ENCODE peak calls at places on chromosomes 11 and 22, in eight cellular contexts. G is A549, B is heart left ventricle, F is OCI-LY7, X is tibial nerve, T is GM23248, Y is mesenchymal stem cell, J is prostate gland. S is an unnamed sample.

GRCh38 chr11:121898913-121899312 is 217.1 kb downstream of the BLID start:
- DNase-seq in F (no peak), B (no peak), T (no peak), G (no peak), X (no peak), J (no peak), Y (no peak), S (no peak)

GRCh38 chr11:116225236-116225635 is 547.6 kb downstream of the BUD13 start:
- DNase-seq in T (no peak), J (no peak), G (no peak), B (no peak), F (no peak), X (no peak), Y (no peak), S (no peak)

GRCh38 chr11:82960000-82960778 is 58.7 kb downstream of the DDIAS start:
- DNase-seq in Y (no peak), B (no peak), T (no peak), J (no peak), X (no peak), G (no peak), F (peak; percentile 81), S (no peak)

GRCh38 chr22:19148417-19149046 is 1.6 kb downstream of the GSC2 start:
- DNase-seq in G (no peak), J (no peak), X (no peak), Y (no peak), T (no peak), B (no peak), F (no peak), S (no peak)

GRCh38 chr11:11722246-11722645 is 100.4 kb upstream of the GALNT18 start:
- DNase-seq in B (no peak), T (no peak), G (no peak), F (no peak), Y (no peak), X (no peak), J (no peak), S (no peak)

GRCh38 chr11:133966924-133967598 is 10.3 kb upstream of the IGSF9B start:
- DNase-seq in T (peak; percentile 40), X (no peak), B (peak; percentile 65), F (no peak), J (no peak), Y (no peak), G (peak; percentile 28), S (peak; percentile 88)

GRCh38 chr11:74319139-74319538 is 7.7 kb upstream of the P4HA3 start:
- DNase-seq in X (no peak), J (no peak), F (no peak), Y (peak; percentile 77), T (peak; percentile 97), B (no peak), G (no peak), S (no peak)

GRCh38 chr11:35605691-35606090 is 12.6 kb upstream of the FJX1 start:
- DNase-seq in X (no peak), G (no peak), F (no peak), T (peak; percentile 42), J (no peak), B (peak; percentile 32), Y (no peak), S (no peak)

GRCh38 chr11:78764946-78765345 is 190.3 kb upstream of the NARS2 start:
- DNase-seq in G (no peak), F (no peak), T (no peak), X (no peak), B (no peak), J (no peak), Y (no peak), S (no peak)

GRCh38 chr11:102783016-102783415 is 2.6 kb upstream of the MMP10 start:
- DNase-seq in Y (no peak), G (no peak), B (no peak), J (no peak), X (no peak), F (no peak), T (no peak), S (no peak)

GRCh38 chr11:61092280-61092766 is 10.0 kb upstream of the CD5 start:
- DNase-seq in T (no peak), B (no peak), J (no peak), X (no peak), F (no peak), G (no peak), Y (no peak), S (no peak)

GRCh38 chr22:30182833-30183232 is 63.7 kb downstream of the LIF start:
- DNase-seq in T (no peak), Y (peak; percentile 85), J (no peak), B (no peak), G (no peak), X (no peak), F (no peak), S (no peak)

GRCh38 chr11:74135516-74135840 is 35.3 kb downstream of the C2CD3 start:
- DNase-seq in B (no peak), F (no peak), J (no peak), G (no peak), X (no peak), T (no peak), Y (peak; percentile 21), S (no peak)

GRCh38 chr11:48193876-48194275 is 22.7 kb upstream of the OR4B1 start:
- DNase-seq in G (no peak), J (no peak), F (no peak), B (no peak), Y (peak; percentile 18), T (peak; percentile 77), X (no peak), S (no peak)

GRCh38 chr11:77201370-77201769 is 73.3 kb downstream of the MYO7A start:
- DNase-seq in Y (no peak), B (peak; percentile 4), J (no peak), X (no peak), T (no peak), F (no peak), G (no peak), S (no peak)

GRCh38 chr22:47150426-47150825 is 388.0 kb downstream of the TBC1D22A start:
- DNase-seq in F (no peak), T (no peak), B (no peak), X (no peak), G (no peak), Y (no peak), J (no peak), S (no peak)

GRCh38 chr11:121687961-121688566 is 235.3 kb upstream of the SORL1-AS1 start:
- DNase-seq in T (no peak), G (no peak), F (no peak), J (no peak), X (no peak), B (peak; percentile 15), Y (peak; percentile 37), S (no peak)

DNA sequence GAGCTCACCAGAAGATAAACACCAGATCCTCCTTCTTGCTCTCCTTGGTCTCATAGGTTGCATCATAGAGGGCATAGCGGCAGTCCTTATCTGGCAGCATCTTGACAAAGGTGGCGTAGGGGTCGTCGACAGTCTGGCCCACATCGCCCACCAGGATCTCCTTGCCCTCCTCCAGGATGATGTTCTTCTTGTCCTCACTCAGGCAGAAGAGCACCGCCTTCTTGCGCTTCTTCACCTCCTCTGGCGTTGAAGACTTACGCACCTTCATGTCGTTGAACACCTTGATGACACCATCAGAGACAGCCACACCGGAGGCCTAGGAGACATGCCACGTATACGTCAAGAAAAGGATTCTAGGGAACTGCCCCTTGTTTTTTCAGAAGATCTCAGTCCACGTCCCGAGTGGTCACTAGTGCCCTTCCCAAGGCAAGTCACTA is 2.0 kb downstream of the CFL1 start:
- DNase-seq in T (no peak), B (no peak), F (no peak), X (no peak), Y (no peak), J (no peak), G (no peak), S (peak; percentile 39)
- H3K27ac ChIP-seq in T (peak overlapping the region; percentile 11), B (no peak overlapping the region), F (no peak overlapping the region), X (no peak overlapping the region), Y (no peak overlapping the region), J (peak overlapping the region; percentile 94), G (no peak overlapping the region), S (no peak overlapping the region)

DNA sequence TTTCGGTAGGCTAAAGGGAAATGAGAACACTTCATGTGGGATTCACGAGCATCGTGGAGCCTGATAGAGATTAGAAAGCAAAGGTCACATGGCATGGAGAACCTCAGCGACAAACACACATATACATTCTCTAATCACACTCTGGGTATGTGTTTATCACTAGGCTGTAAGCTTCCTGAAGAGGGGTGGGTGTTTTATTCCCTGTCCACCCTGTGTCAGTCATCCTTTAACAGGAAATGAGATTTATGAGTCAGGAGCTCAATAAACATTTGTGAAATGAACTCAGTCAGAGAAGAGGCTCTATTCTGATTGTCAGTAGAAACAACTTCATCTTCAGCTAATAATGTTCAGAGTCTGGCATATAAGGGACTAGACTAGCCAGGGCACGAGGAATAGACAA is 71.7 kb upstream of the EIF3M start:
- DNase-seq in J (no peak), G (no peak), X (no peak), T (no peak), B (no peak), F (no peak), Y (no peak), S (no peak)
- H3K27ac ChIP-seq in J (no peak overlapping the region), G (no peak overlapping the region), X (no peak overlapping the region), T (no peak overlapping the region), B (no peak overlapping the region), F (no peak overlapping the region), Y (no peak overlapping the region), S (no peak overlapping the region)

GRCh38 chr22:45376703-45377102 is 36.7 kb downstream of the SMC1B start:
- DNase-seq in G (no peak), J (no peak), B (peak; percentile 11), Y (no peak), T (no peak), F (no peak), X (no peak), S (no peak)
- H3K27ac ChIP-seq in G (no peak overlapping the region), J (no peak overlapping the region), B (no peak overlapping the region), Y (no peak overlapping the region), T (no peak overlapping the region), F (no peak overlapping the region), X (no peak overlapping the region), S (no peak overlapping the region)

GRCh38 chr22:20230777-20231420 is 37.2 kb downstream of the RTN4R start:
- DNase-seq in Y (no peak), J (no peak), G (no peak), X (no peak), F (no peak), B (no peak), T (no peak), S (no peak)
- H3K27ac ChIP-seq in Y (no peak overlapping the region), J (no peak overlapping the region), G (no peak overlapping the region), X (no peak overlapping the region), F (no peak overlapping the region), B (no peak overlapping the region), T (no peak overlapping the region), S (no peak overlapping the region)

GRCh38 chr11:10488121-10488580 is 33.1 kb downstream of the AMPD3 start:
- DNase-seq in B (no peak), G (no peak), X (no peak), F (peak; percentile 23), Y (no peak), J (peak; percentile 23), T (no peak), S (no peak)
- H3K27ac ChIP-seq in B (no peak overlapping the region), G (peak overlapping the region; percentile 87), X (no peak overlapping the region), F (no peak overlapping the region), Y (no peak overlapping the region), J (peak overlapping the region; percentile 36), T (no peak overlapping the region), S (no peak overlapping the region)

S was measured in aorta.